ENCODE peak calls at places on chromosomes 1 and 21, in six cellular contexts. J is GM23338, S is HCT116, Q is hepatocyte, G is OCI-LY7, O is PC-3. R is an unnamed sample.

GRCh38 chr21:44021064-44021463 is 9.0 kb downstream of the TRAPPC10 start:
- DNase-seq in J (no peak), S (no peak), Q (no peak), G (no peak), O (no peak), R (no peak)

GRCh38 chr1:67338642-67339041 is 31.0 kb downstream of the IL12RB2 start:
- DNase-seq in J (no peak), S (no peak), Q (no peak), G (peak), O (no peak), R (no peak)

GRCh38 chr1:204456826-204457361 is 37.7 kb downstream of the PIK3C2B start:
- DNase-seq in J (no peak), S (no peak), Q (no peak), G (no peak), O (no peak), R (no peak)

GRCh38 chr1:58966917-58967733 is 183.3 kb upstream of the JUN start:
- DNase-seq in J (no peak), S (no peak), Q (no peak), G (no peak), O (no peak), R (no peak)

GRCh38 chr21:38297871-38298270 is 41.1 kb downstream of the KCNJ15 start:
- DNase-seq in J (no peak), S (no peak), Q (no peak), G (no peak), O (no peak), R (no peak)

GRCh38 chr1:28893403-28894102 is 20.8 kb upstream of the EPB41 start:
- DNase-seq in J (peak), S (no peak), Q (no peak), G (peak), O (peak), R (no peak)

GRCh38 chr1:59699227-59699847 is 115.4 kb upstream of the HOOK1 start:
- DNase-seq in J (peak), S (peak), Q (peak), G (peak), O (peak), R (peak)

GRCh38 chr1:221839794-221840395 is 98.0 kb upstream of the DUSP10 start:
- DNase-seq in J (no peak), S (peak), Q (peak), G (no peak), O (peak), R (peak)

GRCh38 chr1:203381151-203381751 is 30.3 kb upstream of the FMOD start:
- DNase-seq in J (no peak), S (no peak), Q (no peak), G (peak), O (no peak), R (peak)

GRCh38 chr1:226634156-226634588 is 85.6 kb downstream of the STUM start:
- DNase-seq in J (peak), S (peak), Q (peak), G (peak), O (peak), R (peak)

GRCh38 chr1:193427524-193427923 is 241.1 kb upstream of the B3GALT2 start:
- DNase-seq in J (no peak), S (no peak), Q (no peak), G (no peak), O (no peak), R (no peak)

GRCh38 chr1:34130306-34130705 is 34.7 kb downstream of the CSMD2 start:
- DNase-seq in J (no peak), S (no peak), Q (no peak), G (no peak), O (no peak), R (no peak)

GRCh38 chr1:86993269-86993985 is 79.0 kb downstream of the HS2ST1 start:
- DNase-seq in J (no peak), S (no peak), Q (no peak), G (no peak), O (peak), R (no peak)
- TF ChIP-seq EZH2phosphoT487 in J (no peak), S (no peak), Q (no peak), G (no peak), O (no peak), R (no peak)

GRCh38 chr1:91404151-91405012 is at the start of gene HFM1:
- DNase-seq in J (peak), S (peak), Q (peak), G (peak), O (no peak), R (peak)

GRCh38 chr1:91402023-91402422 is 2.6 kb downstream of the HFM1 start:
- DNase-seq in J (peak), S (no peak), Q (no peak), G (peak), O (peak), R (peak)

DNA sequence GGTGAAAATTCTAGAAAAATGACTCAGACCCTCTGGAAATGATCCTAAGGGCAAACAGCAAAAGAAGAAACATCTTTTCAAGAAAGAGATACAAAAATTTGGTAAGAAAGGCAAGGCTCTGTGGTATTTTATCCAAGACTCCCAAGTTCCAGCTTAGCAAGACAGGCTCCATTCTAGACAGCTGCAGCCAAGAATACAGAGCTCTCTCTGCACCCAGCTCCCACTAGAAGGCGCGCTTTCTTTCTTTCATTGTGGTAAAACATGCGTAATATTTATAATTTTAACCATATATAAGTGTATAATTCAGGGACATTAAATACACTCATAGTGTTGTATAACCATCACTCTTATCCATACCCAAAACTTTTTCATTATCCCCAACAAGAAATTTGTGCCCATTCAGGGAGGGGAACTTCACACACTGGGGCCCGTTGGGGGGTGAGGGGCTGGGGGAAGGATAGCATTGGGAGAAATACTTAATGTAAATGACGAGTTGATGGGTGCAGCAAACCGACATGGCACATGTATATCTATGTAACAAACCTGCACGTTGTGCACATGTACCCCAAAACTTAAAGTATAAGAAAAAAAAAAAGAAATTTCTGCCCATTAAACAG is 2.2 kb upstream of the HFM1 start:
- DNase-seq in J (peak), S (no peak), Q (no peak), G (no peak), O (peak), R (no peak)
- TF ChIP-seq CTCF in J (peak), S (peak), Q (peak), G (peak), O (peak), R (no peak)

GRCh38 chr1:38563985-38564735 is 295.4 kb downstream of the RRAGC start:
- DNase-seq in J (no peak), S (no peak), Q (no peak), G (no peak), O (no peak), R (no peak)

GRCh38 chr1:38558476-38559179 is 300.9 kb downstream of the RRAGC start:
- DNase-seq in J (peak), S (no peak), Q (no peak), G (no peak), O (no peak), R (no peak)

GRCh38 chr1:38559180-38559874 is 300.2 kb downstream of the RRAGC start:
- DNase-seq in J (peak), S (no peak), Q (peak), G (peak), O (no peak), R (no peak)

GRCh38 chr1:38561110-38561509 is 298.5 kb downstream of the RRAGC start:
- DNase-seq in J (no peak), S (no peak), Q (no peak), G (no peak), O (no peak), R (no peak)

GRCh38 chr1:38561699-38562098 is 297.9 kb downstream of the RRAGC start:
- DNase-seq in J (no peak), S (no peak), Q (no peak), G (no peak), O (no peak), R (no peak)
- H2AFZ ChIP-seq in J (no peak), S (no peak), Q (no peak), G (no peak), O (no peak), R (no peak)

GRCh38 chr1:93878889-93879586 is at the start of gene DNTTIP2:
- DNase-seq in J (peak), S (peak), Q (peak), G (peak), O (peak), R (peak)
- TF ChIP-seq EZH2phosphoT487 in J (no peak), S (no peak), Q (no peak), G (no peak), O (no peak), R (no peak)

DNA sequence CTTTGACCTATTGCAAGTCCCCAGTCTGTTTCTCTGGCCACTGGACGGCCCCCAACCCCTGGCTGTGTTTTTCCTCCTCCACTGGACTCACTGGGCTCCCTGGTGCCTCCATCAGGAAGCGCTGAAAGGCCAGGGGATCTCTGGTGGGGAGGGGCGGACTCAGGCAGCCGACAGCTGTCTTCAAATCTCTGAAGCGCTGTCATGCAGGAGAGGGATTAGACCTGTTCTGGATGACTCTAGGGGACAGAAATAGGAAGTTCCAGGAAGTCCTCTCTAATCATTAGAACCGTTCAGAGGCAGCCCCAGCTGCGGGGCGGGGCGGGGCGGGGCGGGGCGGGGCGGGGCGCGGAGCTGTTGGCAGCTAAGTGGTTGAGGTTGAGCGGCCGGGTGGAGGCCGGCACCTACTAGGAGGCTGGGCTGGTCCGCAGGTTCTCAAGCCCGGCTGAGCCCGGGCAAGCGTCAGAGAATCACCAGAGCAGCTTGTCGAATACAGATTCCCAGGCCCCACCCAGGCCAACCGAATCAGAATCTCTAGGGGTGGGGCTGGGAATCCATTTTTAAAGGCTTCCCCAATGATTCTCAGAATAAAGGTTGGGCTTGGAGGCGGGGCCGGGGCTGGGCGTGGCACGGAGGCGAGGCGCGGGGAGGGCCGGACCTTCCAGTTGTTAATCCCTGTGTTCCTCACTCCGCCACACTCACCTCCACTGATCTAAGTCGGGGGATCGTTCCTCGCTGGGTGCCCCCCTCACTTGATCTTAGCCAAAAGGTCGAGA is 11.4 kb upstream of the PHLDA3 start:
- DNase-seq in J (peak), S (peak), Q (peak), G (peak), O (peak), R (peak)
- TF ChIP-seq CTCF in J (no peak), S (no peak), Q (peak), G (no peak), O (no peak), R (no peak)

GRCh38 chr21:33357177-33357576 is 32.4 kb downstream of the IFNAR1 start:
- DNase-seq in J (no peak), S (no peak), Q (no peak), G (no peak), O (no peak), R (no peak)
- H2AFZ ChIP-seq in J (no peak), S (no peak), Q (no peak), G (no peak), O (no peak), R (no peak)

GRCh38 chr1:94661431-94661830 is 119.9 kb upstream of the F3 start:
- DNase-seq in J (no peak), S (no peak), Q (no peak), G (no peak), O (no peak), R (no peak)

GRCh38 chr1:94654919-94655318 is 113.4 kb upstream of the F3 start:
- DNase-seq in J (no peak), S (no peak), Q (no peak), G (no peak), O (no peak), R (no peak)

GRCh38 chr1:94656982-94657381 is 115.4 kb upstream of the F3 start:
- DNase-seq in J (no peak), S (no peak), Q (no peak), G (no peak), O (no peak), R (no peak)

GRCh38 chr1:94660994-94661393 is 119.4 kb upstream of the F3 start:
- DNase-seq in J (peak), S (no peak), Q (no peak), G (no peak), O (no peak), R (no peak)

DNA sequence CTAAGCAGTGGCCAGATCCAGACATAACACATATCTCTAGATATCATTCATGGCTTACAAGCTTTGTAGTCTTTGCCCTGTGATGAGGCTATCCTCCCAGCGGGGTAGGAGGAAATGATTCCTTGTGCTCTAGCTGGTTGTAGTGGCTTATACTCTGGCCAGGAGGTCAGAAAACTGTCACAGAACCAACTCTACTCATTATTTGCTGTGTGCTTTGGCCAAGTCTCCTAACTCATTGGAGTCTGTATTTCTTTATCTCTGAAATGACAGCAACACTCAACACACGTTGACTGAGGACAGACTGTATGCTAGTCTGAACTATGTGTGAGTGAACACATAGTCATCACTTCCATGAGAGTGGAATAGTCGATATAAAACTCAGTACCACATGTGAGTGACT is 116.7 kb upstream of the F3 start:
- DNase-seq in J (no peak), S (no peak), Q (peak), G (no peak), O (peak), R (no peak)
- TF ChIP-seq EZH2phosphoT487 in J (no peak), S (no peak), Q (no peak), G (no peak), O (no peak), R (no peak)

DNA sequence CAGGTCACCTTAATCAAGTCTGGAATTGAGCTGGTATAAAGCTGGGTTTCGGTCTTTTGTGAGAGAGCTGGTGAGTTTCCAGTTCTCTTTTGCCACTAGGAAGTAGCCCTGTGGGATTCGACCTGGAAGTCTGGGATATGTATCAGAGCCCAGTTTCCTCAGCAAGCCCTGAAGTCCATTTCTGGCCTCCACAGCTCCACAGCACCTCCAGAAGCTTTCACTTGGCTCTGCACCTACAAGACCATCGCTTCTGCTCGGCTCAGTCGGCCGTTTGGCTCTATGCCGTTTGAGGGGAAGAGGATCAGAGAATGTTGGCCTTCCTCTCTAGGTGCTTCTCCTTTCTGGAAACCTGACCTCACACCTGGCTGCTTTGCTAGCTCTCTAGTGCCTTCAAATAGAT is 148.0 kb downstream of the GALNT2 start:
- DNase-seq in J (peak), S (no peak), Q (peak), G (no peak), O (peak), R (no peak)
- TF ChIP-seq CTCF in J (peak), S (peak), Q (peak), G (peak), O (peak), R (peak)